ENCODE peak calls at places on chromosomes 1 and 21, in five cellular contexts. S is progenitor cell of endocrine pancreas, H is mucosa of gallbladder, I is GM23248, R is left ventricle myocardium inferior. D is an unnamed sample.
A peak's percentile ranks its signal among the peaks of the same experiment; 100 is the strongest.

GRCh38 chr1:28249013-28249870 is 10.1 kb upstream of the SESN2 start:
- DNase-seq in S (no peak), H (peak; percentile 35), I (peak; percentile 75), R (peak; percentile 65), D (peak; percentile 82)

GRCh38 chr1:228081144-228081543 is 1.4 kb upstream of the ARF1 start:
- DNase-seq in S (no peak), H (no peak), I (peak; percentile 43), R (peak; percentile 14), D (peak; percentile 88)

GRCh38 chr1:185644531-185644930 is 89.7 kb upstream of the HMCN1 start:
- DNase-seq in S (no peak), H (no peak), I (peak; percentile 40), R (no peak), D (no peak)

GRCh38 chr1:67347688-67348472 is 40.2 kb downstream of the IL12RB2 start:
- DNase-seq in S (peak; percentile 12), H (peak; percentile 30), I (peak; percentile 96), R (peak; percentile 20), D (peak; percentile 45)

GRCh38 chr1:115021145-115021544 is 8.5 kb upstream of the TSHB start:
- DNase-seq in S (no peak), H (no peak), I (no peak), R (no peak), D (no peak)

GRCh38 chr21:33761104-33762036 is 119.1 kb downstream of the ITSN1 start:
- DNase-seq in S (no peak), H (peak; percentile 55), I (peak; percentile 97), R (no peak), D (peak; percentile 81)

GRCh38 chr1:33298623-33299277 is 22.1 kb downstream of the A3GALT2 start:
- DNase-seq in S (peak; percentile 48), H (peak; percentile 56), I (peak; percentile 75), R (peak; percentile 76), D (peak; percentile 97)

GRCh38 chr21:44086636-44087425 is 20.4 kb upstream of the PWP2 start:
- DNase-seq in S (no peak), H (peak; percentile 9), I (no peak), R (no peak), D (no peak)

GRCh38 chr1:155940531-155940992 is 876 bp upstream of the RXFP4 start:
- DNase-seq in S (no peak), H (peak; percentile 62), I (peak; percentile 55), R (no peak), D (peak; percentile 39)

GRCh38 chr21:10425856-10426255 is 95.5 kb upstream of the TPTE start:
- DNase-seq in S (no peak), H (no peak), I (no peak), R (no peak), D (peak; percentile 75)

GRCh38 chr21:46168238-46168637 is 12.9 kb upstream of the FTCD start:
- DNase-seq in S (no peak), H (no peak), I (no peak), R (no peak), D (peak; percentile 58)

GRCh38 chr1:38018864-38019343 is 6.4 kb downstream of the UTP11 start:
- DNase-seq in S (no peak), H (no peak), I (peak; percentile 64), R (no peak), D (peak; percentile 83)

GRCh38 chr1:185338719-185339622 is 21.9 kb upstream of the IVNS1ABP start:
- DNase-seq in S (no peak), H (peak; percentile 41), I (no peak), R (no peak), D (no peak)

GRCh38 chr1:1550591-1551432 is 10.4 kb upstream of the TMEM240 start:
- DNase-seq in S (no peak), H (no peak), I (peak; percentile 78), R (no peak), D (peak; percentile 95)

GRCh38 chr1:210321131-210321530 is 7.6 kb upstream of the HHAT start:
- DNase-seq in S (no peak), H (no peak), I (no peak), R (no peak), D (no peak)

GRCh38 chr1:21338568-21339401 is 48.5 kb upstream of the ECE1 start:
- DNase-seq in S (peak; percentile 48), H (peak; percentile 63), I (peak; percentile 36), R (peak; percentile 78), D (peak; percentile 83)

GRCh38 chr1:226603030-226603960 is 54.7 kb downstream of the STUM start:
- DNase-seq in S (no peak), H (no peak), I (peak; percentile 92), R (peak; percentile 76), D (peak; percentile 93)